ENCODE peak calls at places on chromosomes 5 and 9, in eight cellular contexts. K is heart left ventricle, G is cardiac muscle cell, H is right lobe of liver, E is astrocyte of the spinal cord, W is HCT116, X is osteocyte, D is IMR-90. A is an unnamed sample.

GRCh38 chr5:57442080-57442839 is 40.4 kb downstream of the ACTBL2 start:
- DNase-seq in K (no peak), G (no peak), H (no peak), E (peak; percentile 97), W (no peak), X (no peak), D (peak; percentile 95), A (no peak)

GRCh38 chr5:110309222-110309621 is 417.2 kb downstream of the TMEM232 start:
- DNase-seq in K (no peak), G (no peak), H (no peak), E (no peak), W (no peak), X (no peak), D (no peak), A (no peak)

GRCh38 chr5:138353550-138353893 is 1.0 kb downstream of the KDM3B start:
- DNase-seq in K (no peak), G (no peak), H (no peak), E (no peak), W (no peak), X (no peak), D (no peak), A (no peak)

GRCh38 chr5:120545007-120545406 is 80.9 kb downstream of the PRR16 start:
- DNase-seq in K (no peak), G (no peak), H (no peak), E (no peak), W (no peak), X (no peak), D (no peak), A (no peak)

GRCh38 chr9:136943291-136944093 is 1.0 kb downstream of the FBXW5 start:
- DNase-seq in K (no peak), G (peak; percentile 57), H (peak; percentile 71), E (peak; percentile 15), W (no peak), X (peak; percentile 84), D (no peak), A (peak; percentile 94)

GRCh38 chr5:2917524-2917923 is 166.0 kb upstream of the IRX2 start:
- DNase-seq in K (no peak), G (no peak), H (no peak), E (no peak), W (no peak), X (peak; percentile 69), D (no peak), A (no peak)

GRCh38 chr9:126093771-126094170 is 232.9 kb upstream of the MVB12B start:
- DNase-seq in K (no peak), G (no peak), H (no peak), E (no peak), W (no peak), X (no peak), D (no peak), A (no peak)

GRCh38 chr5:55418994-55419991 is 111.5 kb downstream of the MTREX start:
- DNase-seq in K (no peak), G (peak; percentile 59), H (no peak), E (peak; percentile 66), W (no peak), X (no peak), D (peak; percentile 60), A (no peak)

GRCh38 chr9:134663753-134664415 is 22.3 kb downstream of the COL5A1 start:
- DNase-seq in K (no peak), G (no peak), H (no peak), E (no peak), W (no peak), X (no peak), D (no peak), A (peak; percentile 60)

GRCh38 chr5:83220331-83220730 is 143.0 kb downstream of the XRCC4 start:
- DNase-seq in K (no peak), G (peak; percentile 47), H (no peak), E (no peak), W (no peak), X (no peak), D (peak; percentile 8), A (no peak)

GRCh38 chr9:137727716-137728115 is 108.9 kb downstream of the EHMT1 start:
- DNase-seq in K (no peak), G (no peak), H (no peak), E (no peak), W (no peak), X (no peak), D (no peak), A (no peak)

GRCh38 chr9:35549466-35549865 is 55.6 kb upstream of the TESK1 start:
- DNase-seq in K (no peak), G (no peak), H (no peak), E (no peak), W (no peak), X (no peak), D (no peak), A (no peak)

GRCh38 chr9:4062966-4063365 is 236.9 kb downstream of the GLIS3 start:
- DNase-seq in K (no peak), G (no peak), H (no peak), E (peak; percentile 41), W (no peak), X (no peak), D (peak; percentile 34), A (no peak)

GRCh38 chr9:80125731-80126264 is 554.0 kb downstream of the TLE4 start:
- DNase-seq in K (no peak), G (no peak), H (no peak), E (no peak), W (no peak), X (no peak), D (peak; percentile 66), A (no peak)

GRCh38 chr9:93480728-93481324 is 27.4 kb upstream of the FAM120AOS start:
- DNase-seq in K (no peak), G (peak; percentile 20), H (no peak), E (no peak), W (no peak), X (no peak), D (no peak), A (no peak)
- TF ChIP-seq CTCF in K (no peak), G (no peak), H (no peak), E (no peak), W (no peak), X (no peak), D (no peak), A (peak; percentile 38)

DNA sequence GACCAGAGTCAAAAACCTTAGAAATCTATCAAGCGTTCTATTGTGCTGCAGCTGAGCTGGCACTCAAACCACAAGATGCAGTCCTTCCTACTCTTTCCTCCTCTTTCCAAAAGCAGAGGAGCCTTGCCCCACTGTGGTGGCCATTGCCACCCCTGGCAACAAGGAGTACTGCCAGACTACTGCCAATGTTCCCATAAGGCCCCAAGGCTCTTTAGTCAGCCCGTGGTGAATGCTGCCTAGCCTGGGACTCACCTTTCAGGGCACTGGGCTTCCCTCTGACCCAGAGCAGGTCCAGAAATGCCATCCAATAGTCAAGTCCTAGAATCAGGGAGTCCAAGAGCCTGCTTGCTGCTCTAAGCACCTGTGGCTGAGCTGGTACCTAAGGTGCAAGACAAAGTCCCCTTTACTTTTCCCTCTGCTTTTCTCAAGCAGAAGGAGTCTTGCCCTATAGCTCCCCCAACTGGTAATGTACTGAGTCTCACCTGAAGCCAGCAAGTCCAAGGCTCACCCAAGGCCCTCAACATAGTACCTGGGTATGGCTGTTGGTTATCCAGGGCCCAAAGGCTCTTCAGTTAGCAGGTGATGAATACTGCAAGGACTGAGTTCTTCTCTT is 219.4 kb downstream of the ATPSCKMT start:
- DNase-seq in K (no peak), G (peak; percentile 39), H (no peak), E (peak; percentile 37), W (peak; percentile 23), X (no peak), D (peak; percentile 60), A (no peak)
- TF ChIP-seq CTCF in K (no peak), G (peak; percentile 46), H (no peak), E (peak; percentile 44), W (peak; percentile 37), X (peak; percentile 44), D (peak; percentile 52), A (peak; percentile 71)

GRCh38 chr5:7805379-7805778 is 45.6 kb downstream of the CFAP90 start:
- DNase-seq in K (no peak), G (no peak), H (no peak), E (no peak), W (peak; percentile 2), X (no peak), D (peak; percentile 2), A (no peak)
- TF ChIP-seq CTCF in K (no peak), G (peak; percentile 40), H (no peak), E (peak; percentile 36), W (peak; percentile 58), X (no peak), D (peak; percentile 16), A (peak; percentile 54)

GRCh38 chr9:33809506-33809905 is 7.5 kb upstream of the UBE2R2 start:
- DNase-seq in K (no peak), G (no peak), H (no peak), E (no peak), W (no peak), X (no peak), D (peak; percentile 25), A (no peak)
- TF ChIP-seq CTCF in K (no peak), G (no peak), H (no peak), E (no peak), W (no peak), X (no peak), D (no peak), A (no peak)

A was measured in chondrocyte.